ENCODE peak calls at places on chromosomes 12 and 14, in four cellular contexts. D is CD4-positive, alpha-beta memory T cell; N is upper lobe of right lung; X is A673. C is an unnamed sample.
A peak's percentile ranks its signal among the peaks of the same experiment; 100 is the strongest.

GRCh38 chr12:10829994-10830393 is 3.8 kb upstream of the TAS2R10 start:
- DNase-seq in X (peak; percentile 9), D (no peak), N (no peak), C (no peak)

GRCh38 chr14:100850841-100851585 is 25.1 kb downstream of the MEG3 start:
- DNase-seq in D (peak; percentile 64), X (peak; percentile 76), N (peak; percentile 88), C (peak; percentile 67)

GRCh38 chr12:128644664-128645296 is 179.0 kb downstream of the SLC15A4 start:
- DNase-seq in N (no peak), D (no peak), X (peak; percentile 22), C (no peak)

GRCh38 chr14:103547455-103547940 is 15.0 kb downstream of the BAG5 start:
- DNase-seq in D (no peak), N (no peak), X (no peak), C (no peak)

GRCh38 chr12:107591095-107591375 is 94.6 kb upstream of the PWP1 start:
- DNase-seq in N (no peak), X (no peak), D (no peak), C (no peak)

GRCh38 chr12:43762596-43762995 is 3.8 kb downstream of the IRAK4 start:
- DNase-seq in X (no peak), N (no peak), D (no peak), C (no peak)

GRCh38 chr14:69879175-69880047 is at the start of gene SMOC1:
- DNase-seq in X (peak; percentile 64), D (no peak), N (no peak), C (no peak)

GRCh38 chr12:125140918-125141573 is 75.8 kb downstream of the AACS start:
- DNase-seq in X (no peak), N (no peak), D (no peak), C (no peak)

GRCh38 chr14:87990687-87991086 is 2.3 kb downstream of the GALC start:
- DNase-seq in D (no peak), X (no peak), N (no peak), C (no peak)

GRCh38 chr12:100656806-100657205 is 83.3 kb downstream of the GAS2L3 start:
- DNase-seq in X (peak; percentile 58), D (no peak), N (no peak), C (no peak)

GRCh38 chr12:92138144-92138543 is 7.5 kb downstream of the BTG1 start:
- DNase-seq in X (no peak), N (no peak), D (no peak), C (no peak)

GRCh38 chr14:36510078-36510799 is 9.8 kb downstream of the NKX2-1 start:
- DNase-seq in X (no peak), D (no peak), N (peak; percentile 77), C (no peak)

GRCh38 chr12:22631863-22632463 is 7.0 kb downstream of the ETNK1 start:
- DNase-seq in D (peak; percentile 38), N (no peak), X (peak; percentile 33), C (no peak)

GRCh38 chr14:21712039-21712438 is 38.4 kb upstream of the OR4E1 start:
- DNase-seq in N (no peak), X (no peak), D (no peak), C (no peak)

GRCh38 chr14:55274760-55275159 is 3.5 kb downstream of the FBXO34 start:
- DNase-seq in D (no peak), X (peak; percentile 44), N (no peak), C (no peak)

GRCh38 chr12:13559318-13559978 is 362.9 kb downstream of the EMP1 start:
- DNase-seq in N (no peak), D (no peak), X (no peak), C (no peak)

GRCh38 chr12:102343361-102344121 is 136.8 kb downstream of the IGF1 start:
- DNase-seq in X (peak; percentile 11), N (no peak), D (no peak), C (no peak)

GRCh38 chr12:22729898-22730443 is 105.0 kb downstream of the ETNK1 start:
- DNase-seq in N (no peak), D (no peak), X (no peak), C (no peak)

GRCh38 chr12:106883421-106883820 is 72.3 kb upstream of the TMEM263 start:
- DNase-seq in X (no peak), D (no peak), N (no peak), C (no peak)

GRCh38 chr14:103393078-103393477 is 7.9 kb downstream of the MARK3 start:
- DNase-seq in N (no peak), X (no peak), D (no peak), C (no peak)

GRCh38 chr12:12353807-12354206 is 3.1 kb upstream of the BORCS5 start:
- DNase-seq in X (no peak), N (no peak), D (no peak), C (no peak)

GRCh38 chr12:118979763-118980406 is 1.5 kb upstream of the SRRM4 start:
- DNase-seq in D (no peak), X (peak; percentile 79), N (peak; percentile 63), C (no peak)

GRCh38 chr14:49959822-49960408 is 67.0 kb downstream of the ARF6 start:
- DNase-seq in N (no peak), D (no peak), X (no peak), C (no peak)

GRCh38 chr12:27573972-27574371 is 50.0 kb downstream of the PPFIBP1 start:
- DNase-seq in N (no peak), X (peak; percentile 33), D (no peak), C (no peak)

GRCh38 chr12:12645485-12645884 is 33.8 kb downstream of the CREBL2 start:
- DNase-seq in D (peak; percentile 65), X (peak; percentile 41), N (no peak), C (no peak)

DNA sequence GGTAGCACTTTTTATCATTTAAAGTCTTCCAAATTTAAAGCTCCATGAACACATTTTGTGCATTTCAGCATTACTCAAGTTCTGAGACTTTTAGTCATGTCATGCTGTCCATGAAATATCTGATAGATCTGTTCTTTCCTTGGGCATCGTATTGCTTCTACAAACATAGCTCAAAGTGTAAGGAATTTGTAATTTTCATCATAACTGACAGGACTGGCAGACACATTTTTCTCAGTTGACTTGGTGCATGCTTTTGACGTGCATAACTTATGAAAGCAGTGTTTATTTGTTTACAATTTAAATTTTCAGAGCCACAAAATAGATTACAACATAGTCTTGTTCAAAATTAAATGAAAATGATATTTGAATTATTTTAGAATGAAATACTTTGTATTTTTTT is 812.1 kb upstream of the NOVA1 start:
- DNase-seq in X (no peak), D (no peak), N (no peak), C (no peak)
- H3K9me3 ChIP-seq in X (no peaks in the 10 kb centered on the region), D (no peaks in the 10 kb centered on the region), N (no peaks in the 10 kb centered on the region), C (no peaks in the 10 kb centered on the region)

DNA sequence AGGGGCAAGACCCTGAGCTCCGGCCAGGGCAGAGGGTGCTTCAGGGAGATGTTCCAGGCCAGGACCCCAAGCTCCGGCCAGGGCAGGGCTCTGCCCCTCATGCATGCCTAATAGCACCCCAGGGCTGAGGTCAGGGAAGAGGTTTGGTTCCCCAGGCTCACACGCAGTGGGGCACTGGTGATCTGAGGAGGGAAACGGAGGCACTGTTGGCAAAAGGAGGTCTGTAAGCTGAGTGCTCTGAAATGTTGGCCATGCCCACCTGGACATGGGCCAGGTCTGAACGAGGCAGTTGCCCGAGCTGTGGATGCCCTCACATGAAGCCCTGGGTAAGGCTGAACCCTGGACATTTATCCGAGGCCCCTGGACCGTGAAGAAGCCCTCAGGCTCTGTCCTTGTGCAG is 66.6 kb downstream of the ADGRD1 start:
- DNase-seq in D (no peak), N (no peak), X (no peak), C (no peak)
- H3K9me3 ChIP-seq in D (no peaks in the 10 kb centered on the region), N (no peaks in the 10 kb centered on the region), X (no peaks in the 10 kb centered on the region), C (no peaks in the 10 kb centered on the region)

DNA sequence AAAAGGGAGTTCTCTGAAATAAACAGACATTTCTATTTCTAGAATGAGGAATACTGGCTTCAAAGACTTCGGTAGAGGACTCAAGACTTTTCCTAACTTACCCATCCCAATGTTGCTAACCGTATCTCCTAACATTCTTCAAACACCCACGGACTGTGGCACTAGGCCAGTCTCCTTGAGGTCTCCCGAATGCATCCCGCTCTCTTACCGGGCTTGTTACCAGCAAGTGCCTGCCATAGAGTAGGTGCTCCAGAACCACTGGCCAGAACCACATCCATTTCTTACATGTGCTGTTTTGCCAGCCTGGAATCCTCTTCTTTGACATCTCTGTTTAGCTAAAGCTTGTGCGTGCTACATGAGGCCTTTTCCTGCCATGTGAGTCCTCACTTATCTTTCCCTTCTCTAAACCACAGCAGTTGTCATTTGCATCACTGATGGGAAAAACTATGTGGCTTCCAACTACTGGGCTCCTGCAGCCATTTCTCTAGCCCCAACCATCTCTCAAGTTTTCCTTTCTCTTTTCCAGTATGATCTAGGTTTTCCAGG is 397.4 kb downstream of the PCNX1 start:
- DNase-seq in N (no peak), D (no peak), X (no peak), C (no peak)
- H3K9me3 ChIP-seq in N (no peaks in the 10 kb centered on the region), D (no peaks in the 10 kb centered on the region), X (no peaks in the 10 kb centered on the region), C (no peaks in the 10 kb centered on the region)

GRCh38 chr14:64817631-64818030 is 62.1 kb downstream of the SPTB start:
- DNase-seq in X (no peak), N (no peak), D (no peak), C (no peak)
- H3K9me3 ChIP-seq in X (no peaks in the 10 kb centered on the region), N (no peaks in the 10 kb centered on the region), D (no peaks in the 10 kb centered on the region), C (no peaks in the 10 kb centered on the region)

DNA sequence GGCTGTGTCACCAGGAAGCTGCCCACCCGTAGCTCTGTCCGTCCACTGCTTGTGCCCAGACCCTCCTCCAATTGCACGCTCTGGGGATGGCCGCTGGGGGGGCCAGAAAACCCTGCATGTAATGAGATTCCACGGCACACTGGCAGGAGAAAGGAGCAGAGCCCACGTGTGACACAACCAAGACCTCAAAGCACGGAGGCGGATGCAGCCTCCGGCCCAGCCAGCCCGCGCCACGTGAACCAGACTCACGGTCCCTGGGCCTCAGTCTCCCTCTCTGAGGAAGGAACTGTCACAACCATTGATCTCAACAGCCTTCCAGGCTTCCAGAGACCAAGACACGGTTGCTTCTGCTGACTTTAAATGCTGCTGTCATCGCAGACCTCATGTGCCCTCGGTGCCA is 14.4 kb downstream of the ANHX start:
- DNase-seq in N (no peak), X (no peak), D (no peak), C (no peak)
- H3K9me3 ChIP-seq in N (peaks cover 4% of the 10 kb centered on the region), X (peaks cover 38% of the 10 kb centered on the region), D (no peaks in the 10 kb centered on the region), C (peaks cover 9% of the 10 kb centered on the region)

GRCh38 chr14:30064454-30064853 is 136.8 kb upstream of the PRKD1 start:
- DNase-seq in N (no peak), X (no peak), D (no peak), C (no peak)
- H3K9me3 ChIP-seq in N (no peaks in the 10 kb centered on the region), X (no peaks in the 10 kb centered on the region), D (no peaks in the 10 kb centered on the region), C (no peaks in the 10 kb centered on the region)

GRCh38 chr14:105850853-105851581 is 324.6 kb downstream of the TMEM121 start:
- DNase-seq in N (no peak), D (no peak), X (no peak), C (no peak)
- H3K9me3 ChIP-seq in N (no peaks in the 10 kb centered on the region), D (no peaks in the 10 kb centered on the region), X (no peaks in the 10 kb centered on the region), C (no peaks in the 10 kb centered on the region)

DNA sequence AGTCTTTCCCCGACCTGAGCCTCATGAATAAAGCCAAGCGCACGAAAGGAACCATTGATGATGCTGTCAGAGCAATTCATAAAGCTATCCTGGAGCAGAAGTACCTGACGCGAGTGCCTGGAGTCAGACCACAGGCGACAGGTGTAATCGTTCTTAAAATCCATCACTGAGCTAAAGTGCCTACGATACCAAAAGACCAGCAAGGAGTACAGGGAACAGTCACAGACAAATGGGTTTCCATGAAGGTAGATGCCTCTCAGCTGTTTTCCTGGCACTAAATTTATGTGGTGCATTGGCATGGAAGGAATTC is 1.4 kb upstream of the PCED1B start:
- DNase-seq in X (no peak), D (no peak), N (no peak), C (no peak)
- H3K9me3 ChIP-seq in X (no peaks in the 10 kb centered on the region), D (no peaks in the 10 kb centered on the region), N (no peaks in the 10 kb centered on the region), C (no peaks in the 10 kb centered on the region)